ENCODE peak calls at places on chromosomes 2 and 18, in six cellular contexts. C, B, D, Y, J and L are unnamed samples.
A peak's percentile ranks its signal among the peaks of the same experiment; 100 is the strongest.

GRCh38 chr2:157395811-157396210 is 48.1 kb downstream of the CYTIP start:
- DNase-seq in B (no peak), Y (no peak), D (no peak), C (no peak), J (peak; percentile 22), L (no peak)

GRCh38 chr2:101829429-101829828 is 131.9 kb downstream of the MAP4K4 start:
- DNase-seq in D (no peak), C (no peak), J (no peak), Y (no peak), B (no peak), L (no peak)

GRCh38 chr2:134583997-134584520 is 134.7 kb downstream of the TMEM163 start:
- DNase-seq in B (no peak), Y (no peak), J (no peak), C (no peak), D (no peak), L (no peak)

GRCh38 chr2:106561356-106561755 is 74.2 kb downstream of the CD8B2 start:
- DNase-seq in B (no peak), D (no peak), C (no peak), J (no peak), Y (no peak), L (no peak)

GRCh38 chr2:27737676-27738348 is 33.7 kb upstream of the MRPL33 start:
- DNase-seq in C (no peak), Y (no peak), B (no peak), J (peak; percentile 85), D (no peak), L (no peak)

GRCh38 chr18:49814147-49814499 is 790 bp upstream of the ACAA2 start:
- DNase-seq in Y (peak; percentile 57), J (peak; percentile 23), C (no peak), D (no peak), B (peak; percentile 71), L (no peak)

GRCh38 chr2:70643715-70644114 is 90.1 kb upstream of the TGFA start:
- DNase-seq in C (no peak), D (no peak), B (peak; percentile 90), Y (peak; percentile 72), J (peak; percentile 27), L (peak; percentile 63)

GRCh38 chr2:47064076-47064475 is 91.0 kb downstream of the STPG4 start:
- DNase-seq in B (no peak), C (no peak), Y (no peak), J (no peak), D (no peak), L (no peak)

GRCh38 chr2:25981596-25982272 is 563 bp downstream of the KIF3C start:
- DNase-seq in D (no peak), Y (peak; percentile 54), C (no peak), B (peak; percentile 51), J (no peak), L (no peak)

GRCh38 chr18:35542356-35542755 is 39.2 kb upstream of the GALNT1 start:
- DNase-seq in C (no peak), J (no peak), Y (no peak), D (no peak), B (no peak), L (no peak)

GRCh38 chr18:59546164-59546563 is 151.1 kb downstream of the CCBE1 start:
- DNase-seq in D (no peak), J (no peak), Y (no peak), C (no peak), B (no peak), L (peak; percentile 44)

GRCh38 chr18:60984496-60984895 is 348.7 kb upstream of the CDH20 start:
- DNase-seq in J (no peak), B (no peak), C (no peak), D (no peak), Y (no peak), L (no peak)

GRCh38 chr2:10775036-10775780 is 37.4 kb downstream of the PDIA6 start:
- DNase-seq in B (peak; percentile 27), D (no peak), J (no peak), Y (no peak), C (no peak), L (no peak)

GRCh38 chr2:49931243-49931642 is 776.9 kb upstream of the FSHR start:
- DNase-seq in D (no peak), J (no peak), Y (no peak), C (no peak), B (no peak), L (no peak)

GRCh38 chr18:60062396-60062795 is 162.6 kb downstream of the PMAIP1 start:
- DNase-seq in D (no peak), C (no peak), B (no peak), Y (no peak), J (no peak), L (no peak)

GRCh38 chr2:166031054-166031453 is 77.5 kb upstream of the TTC21B start:
- DNase-seq in Y (no peak), J (no peak), D (no peak), C (no peak), B (peak; percentile 13), L (no peak)

GRCh38 chr18:57666818-57667497 is 45.3 kb upstream of the NARS1 start:
- DNase-seq in J (no peak), B (no peak), C (no peak), D (no peak), Y (no peak), L (peak; percentile 63)

GRCh38 chr18:79546781-79547272 is 132.8 kb upstream of the CTDP1 start:
- DNase-seq in D (no peak), J (no peak), C (no peak), Y (no peak), B (no peak), L (no peak)

GRCh38 chr2:176122633-176123482 is at the start of gene HOXD9:
- DNase-seq in Y (peak; percentile 57), J (no peak), B (no peak), C (no peak), D (no peak), L (no peak)

GRCh38 chr18:44766461-44766860 is 85.8 kb downstream of the SETBP1 start:
- DNase-seq in D (no peak), J (no peak), Y (no peak), B (no peak), C (no peak), L (no peak)

GRCh38 chr18:44763327-44763726 is 82.6 kb downstream of the SETBP1 start:
- DNase-seq in J (no peak), C (no peak), B (no peak), D (no peak), Y (no peak), L (no peak)

GRCh38 chr18:44767807-44768206 is 87.1 kb downstream of the SETBP1 start:
- DNase-seq in B (no peak), D (no peak), J (no peak), C (no peak), Y (no peak), L (no peak)

GRCh38 chr18:44765451-44765850 is 84.8 kb downstream of the SETBP1 start:
- DNase-seq in Y (no peak), B (no peak), J (no peak), C (no peak), D (no peak), L (no peak)

GRCh38 chr18:44764863-44765262 is 84.2 kb downstream of the SETBP1 start:
- DNase-seq in Y (no peak), C (no peak), D (no peak), J (no peak), B (no peak), L (no peak)
- TF ChIP-seq CREB1 in Y (no peak), C (no peak), D (no peak), J (no peak), B (no peak), L (no peak)

DNA sequence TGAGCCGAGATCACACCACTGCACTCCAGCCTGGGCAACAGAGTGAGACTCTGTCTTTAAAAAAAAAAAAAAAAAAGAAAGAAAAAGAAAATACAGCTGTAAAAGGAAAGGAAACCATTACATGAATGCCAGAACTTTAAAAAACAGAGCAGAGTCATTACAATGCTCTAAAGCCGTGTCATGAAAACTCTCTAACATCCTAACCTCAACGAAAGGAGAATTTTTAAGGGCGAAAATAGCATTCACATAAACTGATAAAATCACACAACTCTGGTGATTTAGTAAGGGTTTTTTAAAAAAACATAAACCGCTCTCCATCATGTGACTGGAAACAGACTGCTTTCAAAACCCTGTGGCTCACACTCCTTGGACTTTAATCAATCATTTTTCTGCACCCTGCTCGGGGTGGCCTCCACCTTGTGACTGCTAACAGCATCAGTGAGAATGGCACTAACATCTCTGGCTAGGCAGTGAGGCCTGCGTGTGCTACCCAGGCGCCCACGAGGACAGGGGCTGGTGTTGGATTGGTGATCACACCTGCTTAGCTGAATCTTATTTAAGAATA is 12.1 kb downstream of the DOCK10 start:
- DNase-seq in C (no peak), Y (no peak), D (no peak), B (no peak), J (no peak), L (no peak)
- TF ChIP-seq CREB1 in C (no peak), Y (no peak), D (no peak), B (no peak), J (no peak), L (no peak)

GRCh38 chr2:221312634-221313033 is 259.5 kb downstream of the EPHA4 start:
- DNase-seq in B (no peak), D (no peak), C (no peak), Y (no peak), J (no peak), L (no peak)

GRCh38 chr2:221314786-221315185 is 257.3 kb downstream of the EPHA4 start:
- DNase-seq in C (no peak), Y (no peak), J (no peak), B (no peak), D (no peak), L (no peak)

GRCh38 chr2:221308507-221309054 is 263.5 kb downstream of the EPHA4 start:
- DNase-seq in D (no peak), C (no peak), B (no peak), Y (no peak), J (no peak), L (no peak)

GRCh38 chr2:221309888-221310287 is 262.2 kb downstream of the EPHA4 start:
- DNase-seq in D (no peak), Y (no peak), J (no peak), C (no peak), B (no peak), L (no peak)

DNA sequence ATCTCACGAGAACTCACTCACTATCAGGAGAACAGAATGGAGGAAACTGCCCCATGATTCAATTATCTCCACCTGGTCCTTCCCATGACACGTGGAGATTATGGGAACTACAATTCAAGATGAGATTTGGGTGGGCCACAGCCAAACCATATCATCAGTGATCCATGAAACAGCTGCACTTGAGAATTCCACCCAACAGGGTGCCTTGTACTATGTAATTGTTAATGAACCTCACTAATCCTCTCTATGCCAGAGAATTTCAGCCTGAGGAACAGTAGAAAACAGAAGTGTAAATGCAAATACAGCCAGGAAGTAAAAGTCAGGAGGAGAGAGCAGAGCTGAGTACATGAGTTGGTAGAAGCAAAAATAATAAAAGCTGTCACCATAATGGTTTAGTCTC is 261.4 kb downstream of the EPHA4 start:
- DNase-seq in B (no peak), Y (no peak), J (no peak), D (no peak), C (no peak), L (no peak)
- TF ChIP-seq CREB1 in B (no peak), Y (no peak), J (no peak), D (no peak), C (no peak), L (no peak)

DNA sequence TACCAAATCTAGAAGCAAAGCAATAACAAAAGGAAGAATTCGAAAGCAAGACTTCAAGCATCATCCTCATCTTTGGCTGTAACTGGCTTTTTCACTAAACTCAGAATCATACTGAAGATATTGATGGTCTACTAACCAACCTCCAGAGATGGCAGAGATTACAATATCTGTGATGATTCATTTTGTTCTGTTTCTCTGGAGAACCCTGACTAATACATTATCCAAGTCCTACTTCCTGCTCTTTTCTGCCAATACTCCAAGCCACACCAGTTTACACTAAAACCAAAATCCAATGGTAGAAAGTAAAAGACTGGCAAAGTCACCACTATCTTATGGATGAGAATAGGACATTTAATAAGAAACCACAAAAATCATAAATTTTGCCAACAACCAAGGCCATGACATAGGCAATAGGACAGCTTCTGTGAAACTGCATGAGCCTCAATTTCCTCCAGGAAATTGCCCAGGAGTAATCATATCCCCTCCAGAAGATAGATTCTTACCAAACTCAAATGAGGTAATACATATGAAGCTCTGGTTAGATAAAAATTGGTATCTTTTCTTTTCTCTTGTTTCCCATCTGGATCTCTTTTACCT is 159.8 kb downstream of the METTL4 start:
- DNase-seq in D (no peak), J (no peak), C (no peak), Y (no peak), B (no peak), L (no peak)
- TF ChIP-seq CREB1 in D (no peak), J (no peak), C (no peak), Y (no peak), B (no peak), L (no peak)